ENCODE peak calls at places on chromosomes 13 and 19, in eight cellular contexts. S is stomach, H is thyroid gland, F is K562, L is body of pancreas, T is testis, G is vagina, B is tibial nerve. P is an unnamed sample.

GRCh38 chr13:24187185-24187584 is 26.7 kb downstream of the SPATA13 start:
- DNase-seq in T (no peak), B (no peak), G (no peak), F (no peak), S (no peak), H (no peak), L (no peak), P (no peak)

GRCh38 chr19:30656520-30657100 is 284.4 kb downstream of the ZNF536 start:
- DNase-seq in G (no peak), L (no peak), H (no peak), F (no peak), S (no peak), B (no peak), T (no peak), P (no peak)

GRCh38 chr13:29924482-29924884 is 74.1 kb upstream of the UBL3 start:
- DNase-seq in G (no peak), F (no peak), B (no peak), L (peak; percentile 33), H (peak; percentile 85), T (no peak), S (no peak), P (no peak)

GRCh38 chr13:85170372-85170771 is 628.8 kb downstream of the SLITRK6 start:
- DNase-seq in B (no peak), F (no peak), H (no peak), T (no peak), G (no peak), L (no peak), S (no peak), P (no peak)

GRCh38 chr13:108618233-108618632 is 11.2 kb upstream of the MYO16 start:
- DNase-seq in L (no peak), F (no peak), S (no peak), B (no peak), H (no peak), T (no peak), G (no peak), P (no peak)

GRCh38 chr19:20664917-20665781 is 3.8 kb upstream of the ZNF626 start:
- DNase-seq in H (peak; percentile 67), S (no peak), F (no peak), L (no peak), T (peak; percentile 23), B (no peak), G (no peak), P (no peak)

GRCh38 chr19:3687774-3688706 is 12.2 kb downstream of the PIP5K1C start:
- DNase-seq in G (no peak), S (peak; percentile 67), B (no peak), L (no peak), F (no peak), H (peak; percentile 41), T (no peak), P (no peak)

GRCh38 chr13:57630661-57631606 is 610 bp upstream of the PCDH17 start:
- DNase-seq in B (no peak), L (no peak), G (no peak), H (no peak), F (no peak), T (no peak), S (no peak), P (peak; percentile 55)

GRCh38 chr19:46373573-46374359 is 26.9 kb downstream of the PPP5C start:
- DNase-seq in F (no peak), L (peak; percentile 91), H (peak; percentile 100), S (peak; percentile 99), G (peak; percentile 91), B (no peak), T (no peak), P (peak; percentile 72)

GRCh38 chr13:78658630-78659449 is at the start of gene OBI1:
- DNase-seq in T (peak; percentile 97), H (peak; percentile 93), S (peak; percentile 94), G (no peak), L (peak; percentile 89), B (peak; percentile 78), F (peak; percentile 76), P (peak; percentile 90)

GRCh38 chr13:26529441-26529840 is 28.0 kb upstream of the WASF3 start:
- DNase-seq in L (peak; percentile 28), S (peak; percentile 27), T (peak; percentile 37), H (peak; percentile 67), F (peak; percentile 18), B (no peak), G (no peak), P (peak; percentile 70)

GRCh38 chr13:31890946-31891345 is 140.6 kb upstream of the FRY start:
- DNase-seq in B (no peak), S (no peak), F (no peak), H (no peak), T (no peak), L (no peak), G (no peak), P (no peak)

GRCh38 chr13:19586904-19587634 is 25.7 kb upstream of the TPTE2 start:
- DNase-seq in L (no peak), T (peak; percentile 66), B (no peak), H (no peak), F (peak; percentile 23), S (peak; percentile 31), G (no peak), P (peak; percentile 31)

GRCh38 chr13:27334774-27335490 is 64.3 kb downstream of the RASL11A start:
- DNase-seq in T (no peak), G (no peak), L (no peak), S (no peak), F (no peak), H (no peak), B (no peak), P (no peak)

GRCh38 chr19:38195237-38195636 is 28.8 kb downstream of the DPF1 start:
- DNase-seq in T (no peak), S (no peak), B (no peak), L (no peak), G (no peak), F (no peak), H (no peak), P (no peak)

GRCh38 chr13:45949161-45949560 is 97.6 kb upstream of the SIAH3 start:
- DNase-seq in B (no peak), L (no peak), S (no peak), G (no peak), T (no peak), H (no peak), F (no peak), P (no peak)

GRCh38 chr19:45455707-45456499 is 11.9 kb upstream of the FOSB start:
- DNase-seq in T (peak; percentile 81), L (peak; percentile 97), H (peak; percentile 98), F (peak; percentile 88), S (peak; percentile 95), B (peak; percentile 67), G (no peak), P (peak; percentile 97)

GRCh38 chr13:20145521-20145920 is 15.3 kb downstream of the GJA3 start:
- DNase-seq in F (no peak), G (no peak), B (no peak), L (no peak), S (no peak), H (no peak), T (no peak), P (no peak)

GRCh38 chr19:46287585-46287984 is 9.3 kb upstream of the HIF3A start:
- DNase-seq in T (no peak), B (no peak), H (no peak), L (no peak), G (no peak), F (no peak), S (no peak), P (no peak)

GRCh38 chr19:58551577-58552471 is 3.1 kb downstream of the CHMP2A start:
- DNase-seq in H (no peak), F (no peak), L (no peak), B (no peak), T (no peak), S (no peak), G (no peak), P (no peak)

GRCh38 chr19:50461066-50461875 is 15.0 kb upstream of the EMC10 start:
- DNase-seq in T (peak; percentile 73), G (no peak), B (peak; percentile 33), F (peak; percentile 88), L (peak; percentile 65), S (peak; percentile 62), H (peak; percentile 74), P (peak; percentile 52)

GRCh38 chr19:57362997-57363705 is at the start of the genes TRAPPC2B and ZNF547:
- DNase-seq in S (peak; percentile 99), T (peak; percentile 100), B (peak; percentile 93), H (peak; percentile 100), F (peak; percentile 79), L (peak; percentile 98), G (peak; percentile 99), P (peak; percentile 100)
- TF ChIP-seq POLR2A in S (no peak), T (no peak), B (no peak), H (no peak), F (peak; percentile 53), L (peak; percentile 61), G (no peak), P (peak; percentile 65)

GRCh38 chr13:113453962-113454361 is 674 bp upstream of the ADPRHL1 start:
- DNase-seq in T (no peak), B (no peak), S (no peak), H (no peak), L (no peak), G (no peak), F (no peak), P (no peak)
- H3K4me3 ChIP-seq in T (no peak overlapping the region), B (no peak overlapping the region), S (no peak overlapping the region), H (no peak overlapping the region), L (no peak overlapping the region), G (no peak overlapping the region), F (no peak overlapping the region), P (no peak overlapping the region)

DNA sequence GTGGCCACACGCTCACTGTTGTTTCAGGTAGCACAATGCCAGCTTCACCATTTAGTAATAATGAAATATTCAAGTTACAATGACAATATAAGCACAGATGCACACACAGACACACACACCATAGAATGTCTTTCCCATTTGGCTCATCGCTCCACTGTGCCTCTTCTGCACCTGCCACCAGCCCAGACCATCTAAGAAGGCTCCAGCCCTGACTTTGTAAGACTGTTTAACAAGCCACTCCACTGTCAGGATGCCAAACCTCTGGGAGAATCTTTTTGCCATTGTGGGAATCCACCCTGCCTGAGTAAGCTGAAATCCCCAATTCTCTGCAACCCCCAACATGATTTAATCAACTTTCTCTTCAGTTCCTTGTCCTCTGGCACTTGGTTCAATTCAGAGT is 60.6 kb downstream of the LHFPL6 start:
- DNase-seq in B (no peak), S (no peak), L (no peak), F (no peak), G (no peak), H (no peak), T (no peak), P (no peak)
- TF ChIP-seq POLR2A in B (no peak), S (no peak), L (no peak), F (no peak), G (no peak), H (no peak), T (no peak), P (no peak)

DNA sequence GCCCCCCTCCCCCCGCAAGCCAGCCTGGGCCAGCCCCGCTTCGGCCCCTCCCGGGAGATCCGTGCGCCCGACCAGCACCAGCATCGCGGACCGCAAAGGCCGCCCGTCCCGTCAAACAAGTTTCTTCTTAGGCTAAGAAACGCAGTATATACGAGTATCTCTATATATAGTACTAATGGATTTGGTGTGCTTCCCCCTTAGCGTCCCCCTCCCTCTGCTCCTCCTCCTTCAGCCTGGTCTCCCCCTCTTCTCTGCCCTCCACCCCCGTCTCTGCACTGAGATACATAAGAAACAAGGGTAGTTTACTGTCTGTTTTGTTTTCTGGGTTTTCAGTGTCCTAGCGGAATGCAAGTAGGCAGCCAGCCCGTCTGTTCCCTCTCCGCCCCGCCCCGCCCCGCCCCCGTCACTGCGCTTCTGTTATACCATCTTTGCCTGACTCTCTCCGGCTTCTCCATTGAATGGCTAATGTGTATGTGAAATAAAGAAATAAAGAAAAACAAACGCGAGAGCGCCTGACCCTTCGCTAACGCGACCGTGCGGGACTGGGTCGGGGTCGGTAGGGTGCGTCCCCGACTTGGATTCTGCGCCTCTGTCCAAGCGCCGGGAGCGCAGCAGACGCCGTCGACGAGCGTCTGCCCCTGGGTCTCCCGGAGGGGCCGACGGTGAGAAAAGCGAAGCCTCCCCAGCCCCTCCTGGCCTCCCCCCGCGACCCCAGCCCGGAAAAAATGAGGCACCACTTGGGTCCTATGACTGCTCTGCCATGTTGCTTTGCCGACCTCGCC is 4.2 kb downstream of the LYL1 start:
- DNase-seq in B (no peak), F (peak; percentile 62), T (no peak), G (no peak), L (no peak), S (no peak), H (no peak), P (no peak)
- H3K4me3 ChIP-seq in B (peak overlapping the region; percentile 43), F (peak overlapping the region; percentile 98), T (peak overlapping the region; percentile 58), G (peak overlapping the region; percentile 36), L (no peak overlapping the region), S (peak overlapping the region; percentile 40), H (no peak overlapping the region), P (peak overlapping the region; percentile 48)